ENCODE peak calls at places on chromosome 18, in six cellular contexts. H is right cardiac atrium; J is stimulated activated CD8-positive, alpha-beta memory T cell treated with anti-CD3 and anti-CD28 coated beads, Interleukin-7, amount 100 ng/mL, for 1 hour; C is spleen; Y is germinal center; N is stimulated activated CD4-positive, alpha-beta T cell treated with anti-CD3 and anti-CD28 coated beads, Interleukin-15, amount 100 ng/mL, for 1 hour. Z is an unnamed sample.

GRCh38 chr18:60182223-60182622 is 190.4 kb downstream of the MC4R start:
- DNase-seq in H (no peak), J (no peak), C (no peak), Y (no peak), N (no peak), Z (no peak)

GRCh38 chr18:68431111-68431921 is 283.6 kb downstream of the TMX3 start:
- DNase-seq in H (no peak), J (no peak), C (no peak), Y (no peak), N (no peak), Z (no peak)

GRCh38 chr18:78566065-78566464 is 413.6 kb upstream of the SALL3 start:
- DNase-seq in H (no peak), J (no peak), C (no peak), Y (no peak), N (no peak), Z (no peak)

GRCh38 chr18:48076461-48076860 is 146.0 kb upstream of the SMAD2 start:
- DNase-seq in H (no peak), J (no peak), C (no peak), Y (no peak), N (no peak), Z (no peak)

GRCh38 chr18:48609820-48610815 is 71.3 kb downstream of the CTIF start:
- DNase-seq in H (no peak), J (no peak), C (peak; percentile 35), Y (no peak), N (no peak), Z (no peak)

GRCh38 chr18:12005542-12006487 is 24.5 kb downstream of the IMPA2 start:
- DNase-seq in H (no peak), J (no peak), C (peak; percentile 25), Y (no peak), N (no peak), Z (no peak)

GRCh38 chr18:27378396-27379094 is 193.4 kb upstream of the CHST9 start:
- DNase-seq in H (no peak), J (no peak), C (no peak), Y (no peak), N (no peak), Z (no peak)

GRCh38 chr18:32420084-32420483 is 50.6 kb downstream of the GAREM1 start:
- DNase-seq in H (no peak), J (no peak), C (no peak), Y (no peak), N (no peak), Z (no peak)

GRCh38 chr18:75206637-75207297 is 2.2 kb downstream of the PTGR3 start:
- DNase-seq in H (no peak), J (no peak), C (no peak), Y (no peak), N (no peak), Z (no peak)

GRCh38 chr18:10153924-10154635 is 240.3 kb downstream of the VAPA start:
- DNase-seq in H (no peak), J (no peak), C (no peak), Y (no peak), N (no peak), Z (no peak)

GRCh38 chr18:59605633-59606192 is 91.5 kb downstream of the CCBE1 start:
- DNase-seq in H (no peak), J (no peak), C (no peak), Y (no peak), N (no peak), Z (no peak)

GRCh38 chr18:46601338-46601908 is 55.6 kb downstream of the LOXHD1 start:
- DNase-seq in H (no peak), J (no peak), C (no peak), Y (no peak), N (no peak), Z (no peak)

GRCh38 chr18:27887711-27888495 is 289.0 kb downstream of the CDH2 start:
- DNase-seq in H (no peak), J (no peak), C (no peak), Y (no peak), N (no peak), Z (no peak)

GRCh38 chr18:48790226-48790863 is 160.4 kb downstream of the SMAD7 start:
- DNase-seq in H (peak; percentile 97), J (no peak), C (peak; percentile 77), Y (no peak), N (no peak), Z (no peak)

GRCh38 chr18:60662491-60662890 is 289.9 kb upstream of the MC4R start:
- DNase-seq in H (no peak), J (no peak), C (peak; percentile 62), Y (no peak), N (no peak), Z (no peak)

GRCh38 chr18:26119246-26119645 is 14.4 kb upstream of the PSMA8 start:
- DNase-seq in H (no peak), J (no peak), C (no peak), Y (no peak), N (no peak), Z (no peak)

GRCh38 chr18:48038636-48039035 is 108.2 kb upstream of the SMAD2 start:
- DNase-seq in H (no peak), J (no peak), C (peak; percentile 59), Y (no peak), N (no peak), Z (no peak)

GRCh38 chr18:13377496-13377895 is 158.9 kb downstream of the LDLRAD4 start:
- DNase-seq in H (no peak), J (no peak), C (no peak), Y (no peak), N (no peak), Z (no peak)

GRCh38 chr18:45588831-45589558 is 26.3 kb upstream of the SLC14A2 start:
- DNase-seq in H (no peak), J (no peak), C (no peak), Y (no peak), N (no peak), Z (no peak)

GRCh38 chr18:80202264-80202998 is 44.9 kb downstream of the PARD6G start:
- DNase-seq in H (no peak), J (no peak), C (no peak), Y (no peak), N (no peak), Z (no peak)

GRCh38 chr18:22493940-22494339 is 76.2 kb upstream of the CTAGE1 start:
- DNase-seq in H (no peak), J (no peak), C (no peak), Y (no peak), N (no peak), Z (no peak)

GRCh38 chr18:22322251-22322691 is 95.4 kb downstream of the CTAGE1 start:
- DNase-seq in H (peak; percentile 83), J (no peak), C (no peak), Y (no peak), N (no peak), Z (no peak)

GRCh38 chr18:22816266-22817176 is 116.6 kb upstream of the RBBP8 start:
- DNase-seq in H (peak; percentile 14), J (no peak), C (no peak), Y (no peak), N (no peak), Z (no peak)

GRCh38 chr18:35378206-35378795 is 1.2 kb upstream of the ZNF396 start:
- DNase-seq in H (no peak), J (no peak), C (no peak), Y (no peak), N (no peak), Z (no peak)

GRCh38 chr18:5297582-5297981 is 2.1 kb upstream of the ZBTB14 start:
- DNase-seq in H (no peak), J (no peak), C (no peak), Y (no peak), N (no peak), Z (no peak)

GRCh38 chr18:58755304-58756010 is 84.2 kb downstream of the MALT1 start:
- DNase-seq in H (peak; percentile 28), J (no peak), C (peak; percentile 50), Y (no peak), N (no peak), Z (no peak)

GRCh38 chr18:11983592-11983991 is 2.3 kb downstream of the IMPA2 start:
- DNase-seq in H (no peak), J (no peak), C (no peak), Y (no peak), N (no peak), Z (no peak)

GRCh38 chr18:21099442-21099841 is 12.2 kb downstream of the ROCK1 start:
- DNase-seq in H (no peak), J (no peak), C (peak; percentile 80), Y (no peak), N (no peak), Z (no peak)

GRCh38 chr18:24015897-24016631 is 1.5 kb downstream of the TTC39C start:
- DNase-seq in H (no peak), J (no peak), C (no peak), Y (no peak), N (no peak), Z (no peak)

GRCh38 chr18:22254088-22254487 is 84.7 kb downstream of the GATA6 start:
- DNase-seq in H (no peak), J (no peak), C (no peak), Y (no peak), N (no peak), Z (no peak)

GRCh38 chr18:48139427-48140347 is 209.2 kb upstream of the SMAD2 start:
- DNase-seq in H (peak; percentile 44), J (no peak), C (peak; percentile 71), Y (no peak), N (no peak), Z (no peak)

GRCh38 chr18:8426401-8426800 is 182.8 kb upstream of the RAB12 start:
- DNase-seq in H (no peak), J (no peak), C (no peak), Y (no peak), N (peak; percentile 5), Z (no peak)

GRCh38 chr18:24016643-24017042 is 2.1 kb downstream of the TTC39C start:
- DNase-seq in H (no peak), J (no peak), C (no peak), Y (no peak), N (no peak), Z (no peak)

GRCh38 chr18:57950542-57950941 is 93.5 kb upstream of the NEDD4L start:
- DNase-seq in H (no peak), J (no peak), C (no peak), Y (no peak), N (no peak), Z (no peak)

Z was measured in esophagus squamous epithelium.